ENCODE peak calls at places on chromosome 2, in ten cellular contexts. U is GM12891; F is Kasumi-1; T is brain microvascular endothelial cell; Q is stimulated activated CD4-positive, alpha-beta T cell treated with anti-CD3 and anti-CD28 coated beads, Interleukin-1b, Interleukin-23, amount 100 ng/mL, for 24 hours; W is stomach; P is heart right ventricle; M is left ventricle myocardium inferior; E is ELR; K is activated CD8-positive, alpha-beta memory T cell treated with anti-CD3 and anti-CD28 coated beads for 24 hours. O is an unnamed sample.

GRCh38 chr2:60553992-60554648 is 666 bp upstream of the BCL11A start:
- DNase-seq in U (no peak), F (peak), P (peak), Q (no peak), K (no peak), M (peak), W (no peak), T (no peak), E (peak), O (peak)

GRCh38 chr2:1727101-1727771 is 17.1 kb downstream of the PXDN start:
- DNase-seq in F (no peak), K (peak), T (peak), M (peak), U (no peak), W (peak), E (no peak), Q (no peak), P (no peak), O (no peak)

GRCh38 chr2:493278-493677 is 183.9 kb downstream of the TMEM18 start:
- DNase-seq in U (no peak), P (no peak), M (no peak), E (no peak), K (no peak), W (no peak), F (no peak), Q (no peak), T (no peak), O (no peak)

GRCh38 chr2:12619975-12620374 is 96.8 kb upstream of the TRIB2 start:
- DNase-seq in U (no peak), K (no peak), Q (no peak), W (no peak), P (peak), F (no peak), M (no peak), T (peak), E (peak), O (peak)

GRCh38 chr2:19689769-19690168 is 212.0 kb downstream of the TTC32 start:
- DNase-seq in E (no peak), K (no peak), T (no peak), U (no peak), W (no peak), F (no peak), P (no peak), M (no peak), Q (no peak), O (no peak)

GRCh38 chr2:215917953-215918620 is 95.3 kb downstream of the MREG start:
- DNase-seq in W (no peak), K (no peak), T (no peak), F (no peak), Q (no peak), P (no peak), E (peak), M (no peak), U (peak), O (no peak)

GRCh38 chr2:40243581-40243980 is 208.3 kb downstream of the SLC8A1 start:
- DNase-seq in Q (no peak), E (peak), P (no peak), U (no peak), T (peak), M (no peak), K (no peak), W (no peak), F (no peak), O (no peak)

GRCh38 chr2:99488587-99488998 is 1.2 kb downstream of the REV1 start:
- DNase-seq in P (no peak), M (no peak), U (no peak), F (peak), T (no peak), K (no peak), W (no peak), Q (no peak), E (peak), O (no peak)

GRCh38 chr2:17877811-17878221 is 651 bp upstream of the KCNS3 start:
- DNase-seq in K (no peak), P (peak), T (no peak), W (no peak), U (peak), Q (no peak), E (no peak), F (peak), M (no peak), O (peak)

GRCh38 chr2:2590141-2590540 is 259.1 kb upstream of the MYT1L start:
- DNase-seq in E (no peak), K (no peak), Q (no peak), U (no peak), M (no peak), P (no peak), W (no peak), T (no peak), F (no peak), O (no peak)

GRCh38 chr2:66306488-66306887 is 128.4 kb upstream of the MEIS1 start:
- DNase-seq in U (no peak), T (no peak), Q (no peak), P (no peak), E (no peak), K (no peak), F (no peak), M (no peak), W (no peak), O (no peak)

GRCh38 chr2:127348421-127349000 is 39.3 kb downstream of the MAP3K2 start:
- DNase-seq in F (no peak), P (no peak), W (no peak), U (no peak), E (peak), T (no peak), Q (no peak), K (no peak), M (no peak), O (no peak)

GRCh38 chr2:38528008-38528442 is 74.7 kb downstream of the HNRNPLL start:
- DNase-seq in Q (no peak), M (peak), W (no peak), E (peak), P (peak), K (peak), T (peak), F (no peak), U (no peak), O (no peak)

GRCh38 chr2:195199864-195200263 is 457.2 kb upstream of the SLC39A10 start:
- DNase-seq in T (no peak), W (no peak), U (no peak), Q (no peak), M (no peak), F (no peak), K (no peak), P (no peak), E (no peak), O (no peak)

GRCh38 chr2:133039531-133039930 is 369.5 kb upstream of the LYPD1 start:
- DNase-seq in U (no peak), F (no peak), W (no peak), T (no peak), K (no peak), P (no peak), M (no peak), Q (no peak), E (peak), O (no peak)

GRCh38 chr2:102473020-102473419 is at the start of gene SLC9A4:
- DNase-seq in E (peak), M (no peak), K (peak), U (peak), P (no peak), T (peak), Q (peak), F (peak), W (peak), O (peak)

GRCh38 chr2:86223682-86224560 is 24.7 kb downstream of the MRPL35 start:
- DNase-seq in E (peak), P (no peak), W (no peak), T (no peak), U (no peak), Q (no peak), F (no peak), M (no peak), K (no peak), O (no peak)

GRCh38 chr2:105418527-105418926 is 19.7 kb upstream of the FHL2 start:
- DNase-seq in P (no peak), W (no peak), T (no peak), U (no peak), E (no peak), M (no peak), Q (no peak), K (no peak), F (no peak), O (no peak)

GRCh38 chr2:225100269-225100668 is 58.0 kb upstream of the DOCK10 start:
- DNase-seq in W (no peak), E (peak), T (peak), U (no peak), Q (no peak), M (no peak), P (no peak), K (no peak), F (no peak), O (no peak)

GRCh38 chr2:195824478-195824877 is 167.5 kb downstream of the SLC39A10 start:
- DNase-seq in W (no peak), F (no peak), Q (no peak), K (no peak), T (no peak), U (no peak), E (peak), M (no peak), P (no peak), O (no peak)